ENCODE peak calls at places on chromosome 17, in eight cellular contexts. N is GM23338; F is fibroblast of pulmonary artery; S is CD4-positive, alpha-beta memory T cell; G is CD8-positive, alpha-beta T cell; C is transverse colon; X is mucosa of descending colon; R is CD4-positive, CD25-positive, alpha-beta regulatory T cell. D is an unnamed sample.

GRCh38 chr17:4604111-4604644 is 19.8 kb downstream of the SMTNL2 start:
- DNase-seq in N (no peak), F (peak), S (no peak), G (no peak), C (no peak), X (no peak), R (no peak), D (no peak)

GRCh38 chr17:79843917-79844815 is 4.9 kb upstream of the CBX4 start:
- DNase-seq in N (peak), F (peak), S (no peak), G (peak), C (peak), X (peak), R (no peak), D (no peak)

GRCh38 chr17:45127583-45128300 is 4.6 kb downstream of the PLCD3 start:
- DNase-seq in N (no peak), F (peak), S (no peak), G (no peak), C (peak), X (peak), R (no peak), D (no peak)

GRCh38 chr17:2277430-2278170 is 26.0 kb downstream of the SMG6 start:
- DNase-seq in N (no peak), F (no peak), S (no peak), G (no peak), C (no peak), X (no peak), R (no peak), D (no peak)

GRCh38 chr17:12627776-12628491 is 37.8 kb upstream of the MYOCD start:
- DNase-seq in N (no peak), F (peak), S (no peak), G (no peak), C (no peak), X (no peak), R (no peak), D (no peak)

GRCh38 chr17:47717845-47718621 is 15.0 kb upstream of the TBX21 start:
- DNase-seq in N (no peak), F (no peak), S (no peak), G (no peak), C (no peak), X (no peak), R (no peak), D (no peak)

GRCh38 chr17:31019004-31019403 is 48.2 kb downstream of the RNF135 start:
- DNase-seq in N (no peak), F (no peak), S (no peak), G (no peak), C (no peak), X (no peak), R (no peak), D (no peak)

GRCh38 chr17:2218426-2218825 is 85.2 kb downstream of the SMG6 start:
- DNase-seq in N (no peak), F (no peak), S (no peak), G (no peak), C (no peak), X (no peak), R (no peak), D (no peak)

GRCh38 chr17:51759260-51759659 is 399.3 kb downstream of the CA10 start:
- DNase-seq in N (no peak), F (no peak), S (no peak), G (no peak), C (no peak), X (no peak), R (no peak), D (no peak)

GRCh38 chr17:34776454-34776853 is 184.8 kb downstream of the CCT6B start:
- DNase-seq in N (no peak), F (no peak), S (no peak), G (no peak), C (no peak), X (no peak), R (no peak), D (no peak)

GRCh38 chr17:15112881-15113617 is 152.1 kb downstream of the PMP22 start:
- DNase-seq in N (no peak), F (no peak), S (no peak), G (no peak), C (no peak), X (no peak), R (no peak), D (no peak)

GRCh38 chr17:2282297-2282873 is 21.2 kb downstream of the SMG6 start:
- DNase-seq in N (peak), F (peak), S (peak), G (no peak), C (no peak), X (no peak), R (peak), D (peak)

GRCh38 chr17:46785696-46786095 is 32.8 kb downstream of the WNT3 start:
- DNase-seq in N (peak), F (no peak), S (no peak), G (no peak), C (no peak), X (no peak), R (no peak), D (peak)

GRCh38 chr17:68863091-68863652 is 92.0 kb downstream of the ABCA8 start:
- DNase-seq in N (no peak), F (no peak), S (no peak), G (no peak), C (no peak), X (no peak), R (no peak), D (no peak)

DNA sequence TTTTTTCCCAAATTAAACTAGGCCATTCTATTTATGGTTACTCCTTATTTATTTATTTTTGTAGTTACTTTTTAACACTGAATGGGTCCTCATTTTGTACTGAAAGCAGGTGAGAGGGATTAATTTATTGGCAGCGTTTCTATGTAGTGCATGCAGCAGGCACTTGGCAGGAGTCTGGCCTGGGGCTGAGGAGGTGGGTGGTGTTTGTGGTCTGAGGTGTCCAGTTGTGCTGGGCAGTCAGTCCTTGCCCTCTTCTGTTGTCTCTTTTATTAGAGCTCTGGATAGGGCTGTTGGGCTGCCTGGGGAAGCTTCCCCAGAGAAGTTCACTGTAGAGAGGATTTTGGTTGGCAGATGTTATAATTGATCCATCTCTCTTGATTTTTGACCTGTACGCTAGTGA is 12.7 kb downstream of the SEC14L1 start:
- DNase-seq in N (no peak), F (no peak), S (no peak), G (no peak), C (no peak), X (no peak), R (no peak), D (no peak)
- H3K4me3 ChIP-seq in N (no peak), F (no peak), S (no peak), G (no peak), C (no peak), X (no peak), R (no peak), D (no peak)

GRCh38 chr17:75033346-75034235 is 13.2 kb downstream of the ATP5PD start:
- DNase-seq in N (peak), F (peak), S (peak), G (peak), C (peak), X (peak), R (peak), D (peak)

GRCh38 chr17:75032896-75033294 is 13.9 kb downstream of the ATP5PD start:
- DNase-seq in N (no peak), F (peak), S (no peak), G (no peak), C (no peak), X (no peak), R (no peak), D (no peak)

GRCh38 chr17:75039238-75039637 is 7.5 kb downstream of the ATP5PD start:
- DNase-seq in N (no peak), F (no peak), S (no peak), G (no peak), C (no peak), X (no peak), R (no peak), D (no peak)

GRCh38 chr17:75034236-75034908 is 12.4 kb downstream of the ATP5PD start:
- DNase-seq in N (peak), F (peak), S (peak), G (peak), C (peak), X (peak), R (peak), D (peak)

DNA sequence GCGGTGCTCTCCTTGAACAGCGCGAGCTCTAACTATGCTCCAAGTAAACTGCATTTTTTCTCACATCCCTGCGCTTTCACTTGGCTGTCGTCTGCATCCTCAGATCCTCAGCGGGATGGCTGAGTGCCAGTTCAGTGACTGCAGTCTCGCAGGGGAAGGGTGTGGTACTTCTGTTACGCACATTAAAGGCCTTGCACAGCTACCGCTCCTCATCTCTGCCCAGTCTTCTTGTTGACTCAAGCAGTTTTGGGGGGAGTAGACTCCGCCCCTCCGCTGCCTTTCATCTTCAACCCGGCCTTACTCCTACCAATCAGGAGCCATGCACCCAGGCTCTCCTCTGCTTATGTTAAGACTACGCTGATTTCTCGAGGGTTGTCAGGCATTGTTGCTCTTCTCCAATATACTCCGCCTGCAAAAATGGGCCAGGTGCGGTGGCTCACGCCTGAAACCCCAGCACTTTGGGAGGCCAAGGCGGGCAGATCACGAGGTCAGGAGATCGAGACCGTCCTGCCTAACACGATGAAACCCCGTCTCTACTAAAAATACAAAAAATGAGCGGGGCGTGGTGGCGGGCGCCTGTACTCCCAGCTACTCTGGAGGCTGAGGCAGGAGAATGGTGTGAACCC is 10.0 kb downstream of the ATP5PD start:
- DNase-seq in N (peak), F (peak), S (peak), G (peak), C (peak), X (peak), R (peak), D (peak)
- H3K4me3 ChIP-seq in N (no peak), F (no peak), S (no peak), G (peak), C (no peak), X (no peak), R (peak), D (no peak)

GRCh38 chr17:11303773-11304394 is 62.9 kb downstream of the SHISA6 start:
- DNase-seq in N (no peak), F (no peak), S (no peak), G (no peak), C (no peak), X (no peak), R (no peak), D (no peak)

GRCh38 chr17:11304568-11304967 is 63.6 kb downstream of the SHISA6 start:
- DNase-seq in N (no peak), F (no peak), S (no peak), G (no peak), C (no peak), X (no peak), R (no peak), D (no peak)

GRCh38 chr17:11308550-11308949 is 67.5 kb downstream of the SHISA6 start:
- DNase-seq in N (no peak), F (no peak), S (no peak), G (no peak), C (no peak), X (no peak), R (no peak), D (no peak)

GRCh38 chr17:11302395-11302932 is 61.5 kb downstream of the SHISA6 start:
- DNase-seq in N (no peak), F (no peak), S (no peak), G (no peak), C (no peak), X (no peak), R (no peak), D (no peak)

DNA sequence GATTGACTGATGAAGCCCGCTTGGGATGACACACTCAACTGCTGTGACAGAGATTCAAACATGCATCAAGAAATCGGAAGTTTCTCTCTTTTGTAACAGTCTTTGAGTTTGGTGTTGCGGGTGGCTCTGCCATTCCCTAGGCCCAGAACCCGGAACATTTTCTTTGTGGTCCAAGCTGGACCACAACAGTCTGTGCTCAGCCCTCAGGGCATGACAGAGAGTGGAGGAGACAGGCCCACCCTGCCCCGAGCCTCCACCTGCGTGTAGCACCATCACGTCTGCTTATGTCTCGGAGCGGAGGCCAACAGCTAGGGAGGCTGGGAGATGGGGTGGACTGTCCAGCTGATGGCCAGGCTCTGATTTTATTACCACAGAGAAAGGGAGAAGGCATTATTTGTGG is 64.5 kb downstream of the SHISA6 start:
- DNase-seq in N (no peak), F (no peak), S (no peak), G (no peak), C (no peak), X (no peak), R (no peak), D (no peak)
- H3K4me3 ChIP-seq in N (no peak), F (no peak), S (no peak), G (no peak), C (no peak), X (no peak), R (no peak), D (no peak)

GRCh38 chr17:62616993-62617893 is 10.2 kb upstream of the MRC2 start:
- DNase-seq in N (peak), F (no peak), S (no peak), G (no peak), C (no peak), X (no peak), R (no peak), D (no peak)

GRCh38 chr17:62611308-62611707 is 16.2 kb upstream of the MRC2 start:
- DNase-seq in N (no peak), F (no peak), S (no peak), G (no peak), C (no peak), X (no peak), R (no peak), D (no peak)

GRCh38 chr17:62615503-62615902 is 12.0 kb upstream of the MRC2 start:
- DNase-seq in N (no peak), F (no peak), S (no peak), G (no peak), C (no peak), X (no peak), R (no peak), D (no peak)

GRCh38 chr17:62614142-62614541 is 13.3 kb upstream of the MRC2 start:
- DNase-seq in N (no peak), F (peak), S (no peak), G (no peak), C (no peak), X (no peak), R (no peak), D (no peak)

GRCh38 chr17:62611767-62612166 is 15.7 kb upstream of the MRC2 start:
- DNase-seq in N (no peak), F (no peak), S (no peak), G (no peak), C (no peak), X (no peak), R (no peak), D (no peak)
- H3K4me3 ChIP-seq in N (no peak), F (no peak), S (no peak), G (no peak), C (no peak), X (no peak), R (peak), D (no peak)

GRCh38 chr17:10069301-10069700 is 129.1 kb downstream of the GAS7 start:
- DNase-seq in N (no peak), F (no peak), S (no peak), G (no peak), C (no peak), X (no peak), R (no peak), D (no peak)

GRCh38 chr17:10071141-10071540 is 127.3 kb downstream of the GAS7 start:
- DNase-seq in N (no peak), F (no peak), S (no peak), G (no peak), C (no peak), X (no peak), R (no peak), D (no peak)

GRCh38 chr17:10072556-10072955 is 125.8 kb downstream of the GAS7 start:
- DNase-seq in N (no peak), F (no peak), S (no peak), G (no peak), C (no peak), X (no peak), R (no peak), D (no peak)

GRCh38 chr17:10072086-10072485 is 126.3 kb downstream of the GAS7 start:
- DNase-seq in N (no peak), F (no peak), S (no peak), G (no peak), C (no peak), X (no peak), R (no peak), D (no peak)

GRCh38 chr17:10070690-10071089 is 127.7 kb downstream of the GAS7 start:
- DNase-seq in N (no peak), F (no peak), S (no peak), G (no peak), C (no peak), X (no peak), R (no peak), D (no peak)
- H3K4me3 ChIP-seq in N (no peak), F (no peak), S (no peak), G (no peak), C (no peak), X (no peak), R (no peak), D (no peak)

DNA sequence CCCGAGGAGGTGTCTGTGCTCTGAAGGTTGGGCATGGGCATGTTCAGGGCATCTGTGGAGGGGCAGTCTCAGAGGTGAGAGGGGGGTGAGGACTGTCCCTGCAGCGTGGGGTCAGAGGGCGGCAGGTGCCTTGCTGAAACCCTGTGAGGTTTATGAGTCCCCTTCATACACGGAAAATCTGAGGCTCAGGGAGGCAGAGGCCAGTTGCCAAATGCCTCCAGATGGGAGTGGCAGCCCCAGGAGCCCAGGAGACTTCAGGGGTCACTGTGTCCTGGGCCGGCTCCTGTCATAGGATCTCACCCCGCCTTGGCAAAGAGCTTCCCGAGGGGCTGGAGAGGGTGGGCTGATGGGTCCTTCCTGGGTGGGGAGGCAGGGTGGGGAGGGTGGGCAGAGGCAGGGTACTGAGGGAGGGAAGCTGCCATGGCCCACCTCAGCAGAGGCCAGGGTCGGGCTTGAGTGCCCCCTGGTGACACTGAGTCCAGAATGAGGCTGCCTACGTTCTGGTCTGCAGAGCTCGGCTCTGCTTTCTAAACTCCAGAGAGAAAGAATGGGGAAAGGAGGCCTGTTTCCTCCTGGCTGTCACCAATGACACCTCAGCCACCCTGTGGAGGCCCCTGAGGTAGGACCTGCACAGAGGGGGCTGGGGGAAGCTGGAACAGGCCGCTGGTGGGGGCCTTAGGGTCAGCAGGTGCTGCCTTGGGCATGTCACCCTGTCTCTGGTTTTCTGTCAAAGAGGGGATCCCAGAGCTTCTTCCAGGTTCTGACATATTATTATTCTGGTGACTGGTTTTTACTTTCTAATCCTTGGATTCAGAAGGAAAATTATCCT is 1.1 kb downstream of the LGALS9 start:
- DNase-seq in N (no peak), F (no peak), S (no peak), G (no peak), C (peak), X (peak), R (no peak), D (no peak)
- H3K4me3 ChIP-seq in N (no peak), F (no peak), S (peak), G (peak), C (peak), X (peak), R (peak), D (no peak)

GRCh38 chr17:18626152-18626870 is 17.9 kb downstream of the TBC1D28 start:
- DNase-seq in N (no peak), F (no peak), S (no peak), G (no peak), C (no peak), X (no peak), R (no peak), D (no peak)
- H3K4me3 ChIP-seq in N (no peak), F (no peak), S (no peak), G (peak), C (no peak), X (no peak), R (peak), D (peak)

GRCh38 chr17:43917348-43918025 is 10.2 kb upstream of the MPP2 start:
- DNase-seq in N (peak), F (peak), S (peak), G (peak), C (peak), X (peak), R (peak), D (peak)
- H3K4me3 ChIP-seq in N (peak), F (no peak), S (peak), G (peak), C (peak), X (no peak), R (peak), D (no peak)

GRCh38 chr17:39164675-39165143 is 1.3 kb downstream of the ARL5C start:
- DNase-seq in N (peak), F (peak), S (peak), G (peak), C (peak), X (peak), R (peak), D (peak)
- H3K4me3 ChIP-seq in N (peak), F (peak), S (peak), G (peak), C (peak), X (peak), R (peak), D (no peak)

GRCh38 chr17:7405413-7405881 is 1.6 kb upstream of the TMEM256 start:
- DNase-seq in N (peak), F (no peak), S (no peak), G (no peak), C (no peak), X (peak), R (no peak), D (no peak)
- H3K4me3 ChIP-seq in N (peak), F (peak), S (no peak), G (peak), C (peak), X (no peak), R (no peak), D (peak)

D was measured in HAP-1.